ENCODE peak calls at places on chromosomes 5 and 9, in four cellular contexts. One of them, this sample, is unnamed.

GRCh38 chr5:93602261-93603149 is 19.5 kb downstream of the NR2F1 start:
- DNase-seq in GM12878: no peak
- DNase-seq in K562: no peak
- DNase-seq in HepG2: no peak
- DNase-seq in this sample: peak; percentile 31

GRCh38 chr9:111352545-111352944 is 22.5 kb upstream of the OR2K2 start:
- DNase-seq in GM12878: no peak
- DNase-seq in K562: no peak
- DNase-seq in HepG2: peak; percentile 43
- DNase-seq in this sample: no peak

GRCh38 chr5:6849569-6849968 is 136.3 kb downstream of the TENT4A start:
- DNase-seq in GM12878: no peak
- DNase-seq in K562: no peak
- DNase-seq in HepG2: no peak
- DNase-seq in this sample: no peak

GRCh38 chr9:16154570-16155078 is 601.8 kb downstream of the CCDC171 start:
- DNase-seq in GM12878: no peak
- DNase-seq in K562: peak; percentile 5
- DNase-seq in HepG2: no peak
- DNase-seq in this sample: peak; percentile 63

GRCh38 chr5:175867587-175868347 is 3.6 kb upstream of the CPLX2 start:
- DNase-seq in GM12878: no peak
- DNase-seq in K562: peak; percentile 43
- DNase-seq in HepG2: peak; percentile 90
- DNase-seq in this sample: peak; percentile 66

GRCh38 chr9:37309136-37309535 is 113.4 kb upstream of the GRHPR start:
- DNase-seq in GM12878: no peak
- DNase-seq in K562: peak; percentile 72
- DNase-seq in HepG2: peak; percentile 12
- DNase-seq in this sample: peak; percentile 9

GRCh38 chr5:60538955-60539866 is 160.8 kb downstream of the DEPDC1B start:
- DNase-seq in GM12878: no peak
- DNase-seq in K562: no peak
- DNase-seq in HepG2: no peak
- DNase-seq in this sample: no peak

GRCh38 chr9:120874861-120875565 is 2.0 kb downstream of the PHF19 start:
- DNase-seq in GM12878: no peak
- DNase-seq in K562: no peak
- DNase-seq in HepG2: no peak
- DNase-seq in this sample: no peak

GRCh38 chr9:111450114-111450513 is 34.1 kb downstream of the ECPAS start:
- DNase-seq in GM12878: no peak
- DNase-seq in K562: no peak
- DNase-seq in HepG2: no peak
- DNase-seq in this sample: no peak

GRCh38 chr5:67205981-67206380 is 9.4 kb upstream of the CD180 start:
- DNase-seq in GM12878: no peak
- DNase-seq in K562: no peak
- DNase-seq in HepG2: no peak
- DNase-seq in this sample: no peak

GRCh38 chr9:105037139-105037538 is 109.2 kb upstream of the ABCA1 start:
- DNase-seq in GM12878: no peak
- DNase-seq in K562: no peak
- DNase-seq in HepG2: no peak
- DNase-seq in this sample: no peak

GRCh38 chr9:13377286-13377925 is 97.9 kb upstream of the MPDZ start:
- DNase-seq in GM12878: no peak
- DNase-seq in K562: no peak
- DNase-seq in HepG2: no peak
- DNase-seq in this sample: no peak

GRCh38 chr5:134007581-134008256 is 2.9 kb upstream of the VDAC1 start:
- DNase-seq in GM12878: no peak
- DNase-seq in K562: peak; percentile 62
- DNase-seq in HepG2: no peak
- DNase-seq in this sample: peak; percentile 57

GRCh38 chr9:129944501-129945116 is 98.4 kb downstream of the FNBP1 start:
- DNase-seq in GM12878: no peak
- DNase-seq in K562: no peak
- DNase-seq in HepG2: no peak
- DNase-seq in this sample: no peak

GRCh38 chr5:39080597-39081204 is 6.5 kb upstream of the RICTOR start:
- DNase-seq in GM12878: no peak
- DNase-seq in K562: peak; percentile 85
- DNase-seq in HepG2: peak; percentile 56
- DNase-seq in this sample: peak; percentile 56
- TF ChIP-seq BHLHE40 in GM12878: no peak
- TF ChIP-seq BHLHE40 in K562: no peak
- TF ChIP-seq BHLHE40 in HepG2: no peak
- TF ChIP-seq BHLHE40 in this sample: no peak

GRCh38 chr5:140299056-140299455 is 3.8 kb downstream of the PFDN1 start:
- DNase-seq in GM12878: no peak
- DNase-seq in K562: no peak
- DNase-seq in HepG2: no peak
- DNase-seq in this sample: no peak

GRCh38 chr5:140295414-140295813 is 7.5 kb downstream of the PFDN1 start:
- DNase-seq in GM12878: no peak
- DNase-seq in K562: peak; percentile 71
- DNase-seq in HepG2: peak; percentile 67
- DNase-seq in this sample: peak; percentile 26

GRCh38 chr5:140296289-140296688 is 6.6 kb downstream of the PFDN1 start:
- DNase-seq in GM12878: no peak
- DNase-seq in K562: no peak
- DNase-seq in HepG2: no peak
- DNase-seq in this sample: no peak

GRCh38 chr5:140297283-140297682 is 5.6 kb downstream of the PFDN1 start:
- DNase-seq in GM12878: no peak
- DNase-seq in K562: no peak
- DNase-seq in HepG2: no peak
- DNase-seq in this sample: no peak

DNA sequence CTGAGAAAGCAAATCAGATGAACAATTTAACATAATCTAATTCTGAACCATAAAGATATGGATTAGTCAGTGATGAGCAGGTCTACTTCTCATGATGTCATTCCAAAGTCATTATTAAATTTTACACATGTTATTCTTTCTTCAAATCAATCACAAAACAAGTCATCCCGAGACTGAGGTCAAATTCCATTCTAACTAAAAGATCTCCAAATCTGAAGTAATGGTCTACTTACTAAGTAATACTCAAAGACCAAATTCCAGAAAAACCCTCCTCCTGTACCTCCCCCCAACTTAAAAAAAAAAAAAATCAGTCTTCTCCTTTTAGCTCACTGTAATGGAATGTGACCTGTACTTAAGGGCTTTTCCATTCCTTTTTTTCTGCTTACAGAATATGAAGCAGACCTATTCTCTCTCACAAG is 4.7 kb downstream of the PFDN1 start:
- DNase-seq in GM12878: no peak
- DNase-seq in K562: no peak
- DNase-seq in HepG2: peak; percentile 16
- DNase-seq in this sample: no peak
- TF ChIP-seq TARDBP in GM12878: no peak
- TF ChIP-seq TARDBP in K562: no peak
- TF ChIP-seq TARDBP in HepG2: no peak
- TF ChIP-seq TARDBP in this sample: no peak

DNA sequence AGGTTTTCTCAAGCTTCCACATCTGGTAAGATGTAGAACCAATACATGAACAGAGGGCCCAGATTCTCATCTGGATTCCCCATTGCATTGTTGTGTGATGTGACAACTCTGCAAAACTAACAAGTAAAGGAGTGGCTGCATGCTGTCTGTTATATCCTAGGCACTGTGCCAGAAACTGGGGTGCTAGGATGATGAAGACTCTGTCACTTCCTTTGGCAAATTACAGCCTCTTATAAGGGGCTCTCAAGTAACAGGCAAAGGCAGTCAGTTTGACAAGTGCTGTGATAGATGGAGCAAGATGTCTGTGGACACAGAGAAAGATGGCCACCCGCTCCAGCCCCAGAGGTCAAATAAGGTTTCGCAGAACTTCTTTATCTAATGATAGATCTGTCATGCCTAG is 115.7 kb downstream of the PAPPA start:
- DNase-seq in GM12878: no peak
- DNase-seq in K562: no peak
- DNase-seq in HepG2: no peak
- DNase-seq in this sample: no peak
- TF ChIP-seq BHLHE40 in GM12878: no peak
- TF ChIP-seq BHLHE40 in K562: no peak
- TF ChIP-seq BHLHE40 in HepG2: no peak
- TF ChIP-seq BHLHE40 in this sample: no peak

GRCh38 chr5:144333336-144333920 is 162.8 kb downstream of the KCTD16 start:
- DNase-seq in GM12878: peak; percentile 11
- DNase-seq in K562: no peak
- DNase-seq in HepG2: no peak
- DNase-seq in this sample: no peak
- TF ChIP-seq TARDBP in GM12878: no peak
- TF ChIP-seq TARDBP in K562: no peak
- TF ChIP-seq TARDBP in HepG2: no peak
- TF ChIP-seq TARDBP in this sample: no peak

DNA sequence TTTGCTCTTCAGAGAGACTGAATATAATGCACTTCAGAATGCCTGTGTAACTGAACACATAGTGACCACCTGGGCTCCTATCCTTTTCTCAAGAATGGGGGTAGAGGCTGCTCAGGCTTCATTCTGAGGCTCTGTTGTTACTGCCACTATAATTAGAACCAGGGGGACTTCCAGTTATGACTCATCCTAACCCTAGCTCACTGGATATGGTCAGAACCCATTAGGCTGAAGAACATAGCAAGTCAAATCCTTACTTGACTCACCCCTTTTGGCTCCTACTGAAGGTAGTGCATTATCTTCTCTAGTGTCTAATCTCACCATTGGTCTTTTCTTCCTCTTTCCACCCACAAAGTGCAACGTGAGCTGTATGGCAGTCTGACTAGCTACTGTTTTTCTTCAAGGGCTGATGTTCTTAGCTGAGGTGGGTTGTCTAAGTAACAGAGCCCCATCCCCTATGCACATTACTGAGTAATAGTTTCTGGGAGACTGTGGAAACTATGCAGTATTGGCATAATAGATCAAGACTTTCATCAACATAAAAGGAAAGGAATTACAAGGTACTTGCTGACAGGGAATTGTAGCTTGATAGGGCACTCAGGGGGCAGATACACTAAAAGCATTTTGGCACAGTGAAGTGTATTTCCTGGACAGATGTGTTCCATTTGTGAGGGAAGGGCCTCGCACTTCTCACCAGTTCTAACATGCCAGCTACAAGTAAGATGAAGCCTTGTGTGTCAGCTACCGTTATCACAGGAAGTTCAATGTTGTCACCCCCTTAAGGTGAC is 431.0 kb upstream of the MEF2C start:
- DNase-seq in GM12878: peak; percentile 99
- DNase-seq in K562: peak; percentile 75
- DNase-seq in HepG2: no peak
- DNase-seq in this sample: no peak
- TF ChIP-seq BHLHE40 in GM12878: no peak
- TF ChIP-seq BHLHE40 in K562: peak; percentile 9
- TF ChIP-seq BHLHE40 in HepG2: no peak
- TF ChIP-seq BHLHE40 in this sample: no peak

GRCh38 chr5:135185461-135186075 is 151.5 kb upstream of the PITX1 start:
- DNase-seq in GM12878: no peak
- DNase-seq in K562: no peak
- DNase-seq in HepG2: no peak
- DNase-seq in this sample: no peak
- TF ChIP-seq TARDBP in GM12878: no peak
- TF ChIP-seq TARDBP in K562: no peak
- TF ChIP-seq TARDBP in HepG2: no peak
- TF ChIP-seq TARDBP in this sample: no peak

GRCh38 chr9:134989206-134990065 is 71.7 kb upstream of the FCN1 start:
- DNase-seq in GM12878: no peak
- DNase-seq in K562: no peak
- DNase-seq in HepG2: no peak
- DNase-seq in this sample: no peak
- TF ChIP-seq BHLHE40 in GM12878: no peak
- TF ChIP-seq BHLHE40 in K562: no peak
- TF ChIP-seq BHLHE40 in HepG2: no peak
- TF ChIP-seq BHLHE40 in this sample: no peak

DNA sequence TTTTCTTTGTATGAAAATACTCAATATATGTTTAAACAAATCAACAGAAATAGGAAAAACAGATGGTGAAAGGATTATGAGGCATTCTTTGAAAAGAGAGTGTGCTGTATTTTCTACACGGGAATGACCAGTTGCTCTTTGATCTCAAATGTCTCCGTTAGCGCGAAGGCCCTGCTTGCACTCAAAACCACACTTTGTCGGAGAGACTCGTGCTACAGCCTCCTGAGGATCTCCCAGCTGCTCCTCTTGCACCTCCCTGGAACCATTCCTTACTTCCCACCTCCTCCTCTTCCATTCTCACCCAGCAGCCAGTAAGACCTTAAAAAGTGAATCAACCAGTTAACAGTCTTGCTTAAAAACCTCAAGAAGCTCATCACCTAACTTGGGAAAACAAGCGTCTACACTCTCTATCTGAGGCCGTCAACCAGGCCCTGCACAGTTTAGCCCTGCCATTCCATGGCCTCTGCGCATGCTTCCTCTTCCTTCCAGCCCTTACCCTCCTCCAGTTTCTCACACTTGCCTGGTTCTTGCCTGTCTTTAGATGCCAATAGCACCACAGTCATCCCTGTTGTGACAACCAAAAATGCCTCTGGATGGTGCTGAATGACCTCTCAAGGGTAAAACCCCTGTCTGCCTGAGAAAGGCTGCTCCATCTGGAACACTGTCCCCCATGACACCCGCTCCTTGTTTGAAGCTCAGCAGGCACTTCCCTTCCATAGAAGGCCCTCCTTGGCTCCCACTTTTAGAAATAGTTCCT is 594.7 kb upstream of the WWC1 start:
- DNase-seq in GM12878: no peak
- DNase-seq in K562: no peak
- DNase-seq in HepG2: no peak
- DNase-seq in this sample: no peak
- TF ChIP-seq TARDBP in GM12878: no peak
- TF ChIP-seq TARDBP in K562: no peak
- TF ChIP-seq TARDBP in HepG2: no peak
- TF ChIP-seq TARDBP in this sample: no peak

DNA sequence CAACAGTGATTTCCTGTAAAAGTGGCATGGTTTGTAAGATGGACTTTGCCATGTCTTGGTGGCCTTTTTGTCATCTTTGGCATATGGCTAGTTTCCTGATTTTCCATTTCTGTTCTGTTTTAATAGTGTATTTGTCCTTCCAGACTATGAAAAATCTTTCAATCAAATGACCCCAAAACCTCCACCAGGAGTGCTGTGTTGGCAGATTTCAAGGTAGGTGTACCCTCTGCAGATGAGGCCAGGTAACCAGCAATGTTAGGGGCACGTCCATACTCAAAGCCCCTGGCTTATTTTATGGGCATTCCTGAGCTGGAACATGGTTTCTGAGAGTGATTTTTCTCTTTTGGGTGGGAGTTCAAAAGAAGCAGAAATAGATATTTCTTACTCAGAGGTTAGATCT is 15.2 kb upstream of the MAP1B start:
- DNase-seq in GM12878: no peak
- DNase-seq in K562: no peak
- DNase-seq in HepG2: no peak
- DNase-seq in this sample: no peak
- TF ChIP-seq BHLHE40 in GM12878: no peak
- TF ChIP-seq BHLHE40 in K562: no peak
- TF ChIP-seq BHLHE40 in HepG2: no peak
- TF ChIP-seq BHLHE40 in this sample: no peak